ENCODE peak calls at places on chromosomes 4 and X, in five cellular contexts. X is EL, C is type B pancreatic cell, P is AG04449, M is IMR-90. D is an unnamed sample.

GRCh38 chr4:3717241-3717640 is 48.9 kb upstream of the ADRA2C start:
- DNase-seq in M (no peak), P (no peak), C (no peak), X (no peak), D (no peak)

GRCh38 chrX:136828830-136829229 is 48.1 kb upstream of the ARHGEF6 start:
- DNase-seq in M (no peak), C (no peak), P (no peak), X (no peak), D (no peak)

GRCh38 chr4:103375278-103375677 is 177.1 kb upstream of the CENPE start:
- DNase-seq in C (no peak), M (peak), X (peak), P (no peak), D (no peak)

GRCh38 chrX:70219938-70220764 is 14.3 kb upstream of the AWAT1 start:
- DNase-seq in C (no peak), M (peak), P (no peak), X (no peak), D (no peak)

GRCh38 chrX:101429934-101430333 is 21.9 kb downstream of the HNRNPH2 start:
- DNase-seq in P (no peak), M (peak), X (peak), C (no peak), D (no peak)

GRCh38 chr4:109671350-109671749 is 31.9 kb downstream of the CASP6 start:
- DNase-seq in M (no peak), C (no peak), X (no peak), P (no peak), D (no peak)

GRCh38 chr4:2817136-2817535 is 24.3 kb downstream of the SH3BP2 start:
- DNase-seq in X (no peak), P (no peak), C (no peak), M (no peak), D (no peak)

GRCh38 chr4:96630839-96631238 is 790.9 kb downstream of the PDHA2 start:
- DNase-seq in X (no peak), C (no peak), M (no peak), P (no peak), D (no peak)

GRCh38 chr4:8554555-8555100 is 25.6 kb upstream of the GPR78 start:
- DNase-seq in M (no peak), C (no peak), P (no peak), X (no peak), D (no peak)

GRCh38 chrX:145563159-145563558 is 254.5 kb upstream of the SLITRK2 start:
- DNase-seq in M (no peak), P (no peak), C (no peak), X (no peak), D (no peak)

GRCh38 chr4:55435136-55435535 is 39.4 kb downstream of the TMEM165 start:
- DNase-seq in C (no peak), P (no peak), X (peak), M (peak), D (no peak)

GRCh38 chr4:77021614-77022089 is 54.1 kb downstream of the CCNI start:
- DNase-seq in X (peak), C (no peak), P (peak), M (peak), D (no peak)

GRCh38 chr4:139419388-139419914 is 34.5 kb upstream of the RAB33B start:
- DNase-seq in C (no peak), X (peak), P (no peak), M (peak), D (no peak)

GRCh38 chrX:132953358-132953757 is 5.1 kb downstream of the HS6ST2 start:
- DNase-seq in C (no peak), X (no peak), M (no peak), P (no peak), D (no peak)

GRCh38 chr4:16197842-16198241 is 28.4 kb downstream of the TAPT1 start:
- DNase-seq in M (no peak), X (no peak), C (no peak), P (no peak), D (no peak)